ENCODE peak calls at places on chromosomes 7 and 10, in seven cellular contexts. One of them, this sample, is unnamed.

GRCh38 chr10:77989081-77989724 is 40.1 kb downstream of the POLR3A start:
- DNase-seq in H54: no peak
- DNase-seq in mucosa of gallbladder: no peak
- DNase-seq in EH: no peak
- DNase-seq in body of pancreas: peak
- DNase-seq in left ventricle myocardium inferior: peak
- DNase-seq in HCT116: no peak
- DNase-seq in this sample: no peak

GRCh38 chr10:77084431-77085144 is 553.0 kb downstream of the KCNMA1 start:
- DNase-seq in H54: no peak
- DNase-seq in mucosa of gallbladder: peak
- DNase-seq in EH: no peak
- DNase-seq in body of pancreas: no peak
- DNase-seq in left ventricle myocardium inferior: peak
- DNase-seq in HCT116: no peak
- DNase-seq in this sample: no peak

GRCh38 chr10:100969175-100970075 is at the start of gene SEMA4G:
- DNase-seq in H54: no peak
- DNase-seq in mucosa of gallbladder: peak
- DNase-seq in EH: peak
- DNase-seq in body of pancreas: peak
- DNase-seq in left ventricle myocardium inferior: peak
- DNase-seq in HCT116: peak
- DNase-seq in this sample: peak

GRCh38 chr10:125204400-125204799 is 44.0 kb upstream of the CTBP2 start:
- DNase-seq in H54: no peak
- DNase-seq in mucosa of gallbladder: no peak
- DNase-seq in EH: no peak
- DNase-seq in body of pancreas: no peak
- DNase-seq in left ventricle myocardium inferior: no peak
- DNase-seq in HCT116: no peak
- DNase-seq in this sample: no peak

GRCh38 chr10:70588255-70588654 is 14.3 kb downstream of the PRF1 start:
- DNase-seq in H54: no peak
- DNase-seq in mucosa of gallbladder: no peak
- DNase-seq in EH: no peak
- DNase-seq in body of pancreas: no peak
- DNase-seq in left ventricle myocardium inferior: no peak
- DNase-seq in HCT116: no peak
- DNase-seq in this sample: no peak

GRCh38 chr10:79193694-79194382 is 125.1 kb downstream of the ZMIZ1 start:
- DNase-seq in H54: no peak
- DNase-seq in mucosa of gallbladder: no peak
- DNase-seq in EH: no peak
- DNase-seq in body of pancreas: no peak
- DNase-seq in left ventricle myocardium inferior: no peak
- DNase-seq in HCT116: no peak
- DNase-seq in this sample: peak

GRCh38 chr7:15720849-15721471 is 34.5 kb upstream of the MEOX2 start:
- DNase-seq in H54: peak
- DNase-seq in mucosa of gallbladder: peak
- DNase-seq in EH: peak
- DNase-seq in body of pancreas: peak
- DNase-seq in left ventricle myocardium inferior: no peak
- DNase-seq in HCT116: peak
- DNase-seq in this sample: no peak

GRCh38 chr10:1151071-1152033 is 95.2 kb downstream of the WDR37 start:
- DNase-seq in H54: no peak
- DNase-seq in mucosa of gallbladder: no peak
- DNase-seq in EH: no peak
- DNase-seq in body of pancreas: no peak
- DNase-seq in left ventricle myocardium inferior: no peak
- DNase-seq in HCT116: no peak
- DNase-seq in this sample: no peak

GRCh38 chr7:42978496-42978895 is 46.3 kb downstream of the MRPL32 start:
- DNase-seq in H54: no peak
- DNase-seq in mucosa of gallbladder: no peak
- DNase-seq in EH: no peak
- DNase-seq in body of pancreas: no peak
- DNase-seq in left ventricle myocardium inferior: no peak
- DNase-seq in HCT116: no peak
- DNase-seq in this sample: no peak

GRCh38 chr10:86651021-86651471 is 3.3 kb upstream of the OPN4 start:
- DNase-seq in H54: no peak
- DNase-seq in mucosa of gallbladder: no peak
- DNase-seq in EH: no peak
- DNase-seq in body of pancreas: no peak
- DNase-seq in left ventricle myocardium inferior: no peak
- DNase-seq in HCT116: no peak
- DNase-seq in this sample: no peak

GRCh38 chr7:84674236-84674913 is 479.8 kb upstream of the SEMA3A start:
- DNase-seq in H54: no peak
- DNase-seq in mucosa of gallbladder: no peak
- DNase-seq in EH: no peak
- DNase-seq in body of pancreas: no peak
- DNase-seq in left ventricle myocardium inferior: no peak
- DNase-seq in HCT116: no peak
- DNase-seq in this sample: no peak

GRCh38 chr7:35714862-35715261 is 19.9 kb upstream of the HERPUD2 start:
- DNase-seq in H54: no peak
- DNase-seq in mucosa of gallbladder: no peak
- DNase-seq in EH: no peak
- DNase-seq in body of pancreas: no peak
- DNase-seq in left ventricle myocardium inferior: no peak
- DNase-seq in HCT116: no peak
- DNase-seq in this sample: no peak